ENCODE peak calls at places on chromosomes 1 and 21, in nine cellular contexts. R, L, D, P, N, T, I, A and C are unnamed samples.

GRCh38 chr1:68036946-68037345 is 13.5 kb downstream of the DIRAS3 start:
- DNase-seq in A (no peak), I (no peak), L (no peak), D (no peak), T (no peak), P (no peak), N (no peak), R (no peak), C (no peak)

GRCh38 chr1:23838401-23838866 is 13.2 kb upstream of the HMGCL start:
- DNase-seq in D (no peak), L (peak), I (peak), A (no peak), N (peak), R (peak), T (peak), P (no peak), C (peak)

GRCh38 chr1:51519857-51520699 is 1.0 kb upstream of the EPS15 start:
- DNase-seq in P (no peak), D (no peak), I (no peak), L (no peak), T (no peak), A (no peak), N (no peak), R (no peak), C (no peak)

GRCh38 chr1:101178341-101178687 is 58.5 kb upstream of the S1PR1 start:
- DNase-seq in L (no peak), A (no peak), R (peak), T (no peak), I (no peak), D (no peak), P (no peak), N (no peak), C (no peak)

GRCh38 chr21:25107708-25108107 is 499.6 kb downstream of the MRPL39 start:
- DNase-seq in I (no peak), T (no peak), P (no peak), L (no peak), R (no peak), N (no peak), A (no peak), D (peak), C (no peak)

GRCh38 chr21:45054162-45054926 is 20.0 kb upstream of the ADARB1 start:
- DNase-seq in N (no peak), T (no peak), A (no peak), P (no peak), D (no peak), I (no peak), R (no peak), L (no peak), C (no peak)

GRCh38 chr1:54302951-54303843 is 103.0 kb downstream of the SSBP3 start:
- DNase-seq in T (no peak), D (no peak), P (no peak), L (no peak), N (no peak), A (no peak), I (no peak), R (no peak), C (no peak)

GRCh38 chr1:172394167-172394751 is 26.2 kb upstream of the C1orf105 start:
- DNase-seq in N (no peak), D (no peak), R (peak), T (no peak), P (no peak), I (peak), L (no peak), A (no peak), C (no peak)

GRCh38 chr1:205976708-205977107 is 26.5 kb downstream of the RAB7B start:
- DNase-seq in L (no peak), D (no peak), N (no peak), P (no peak), R (no peak), T (no peak), A (no peak), I (no peak), C (no peak)

GRCh38 chr21:42637602-42638041 is 15.8 kb upstream of the PDE9A start:
- DNase-seq in L (no peak), R (no peak), A (no peak), T (no peak), I (no peak), P (no peak), D (no peak), N (no peak), C (no peak)

GRCh38 chr1:109466440-109467300 is at the start of gene SYPL2:
- DNase-seq in L (peak), N (peak), P (no peak), A (no peak), R (no peak), D (no peak), T (peak), I (no peak), C (no peak)

GRCh38 chr1:167864392-167864992 is 49.4 kb downstream of the ADCY10 start:
- DNase-seq in I (no peak), N (no peak), L (no peak), D (no peak), T (no peak), R (no peak), A (no peak), P (no peak), C (no peak)

GRCh38 chr21:35083246-35083645 is 34.1 kb upstream of the RUNX1 start:
- DNase-seq in T (no peak), D (no peak), A (no peak), N (no peak), I (no peak), L (no peak), R (no peak), P (no peak), C (no peak)

GRCh38 chr21:36700295-36700960 is 1.5 kb downstream of the SIM2 start:
- DNase-seq in N (no peak), A (no peak), I (no peak), D (no peak), T (peak), P (no peak), L (no peak), R (no peak), C (no peak)

GRCh38 chr1:187078916-187079315 is 250.2 kb downstream of the PLA2G4A start:
- DNase-seq in D (no peak), T (no peak), I (no peak), R (no peak), A (no peak), P (no peak), L (no peak), N (no peak), C (no peak)

GRCh38 chr1:14989931-14990728 is 163.4 kb upstream of the TMEM51 start:
- DNase-seq in D (no peak), A (no peak), T (no peak), R (no peak), P (no peak), L (no peak), N (no peak), I (no peak), C (no peak)